ENCODE peak calls at places on chromosomes 4 and X, in six cellular contexts. One of them, this sample, is unnamed.

GRCh38 chr4:177109769-177110168 is 199.9 kb upstream of the NEIL3 start:
- DNase-seq in tibial nerve: no peak
- DNase-seq in Peyer's patch: no peak
- DNase-seq in psoas muscle: no peak
- DNase-seq in heart left ventricle: no peak
- DNase-seq in mammary epithelial cell: no peak
- DNase-seq in this sample: no peak

GRCh38 chr4:2882341-2882740 is 38.7 kb downstream of the ADD1 start:
- DNase-seq in psoas muscle: no peak
- DNase-seq in tibial nerve: no peak
- DNase-seq in Peyer's patch: no peak
- DNase-seq in mammary epithelial cell: no peak
- DNase-seq in heart left ventricle: no peak
- DNase-seq in this sample: no peak

GRCh38 chr4:170198742-170199141 is 109.0 kb upstream of the AADAT start:
- DNase-seq in psoas muscle: no peak
- DNase-seq in heart left ventricle: no peak
- DNase-seq in tibial nerve: no peak
- DNase-seq in mammary epithelial cell: no peak
- DNase-seq in Peyer's patch: no peak
- DNase-seq in this sample: no peak

GRCh38 chr4:76016383-76016782 is 6.9 kb downstream of the CXCL10 start:
- DNase-seq in heart left ventricle: no peak
- DNase-seq in mammary epithelial cell: peak
- DNase-seq in psoas muscle: no peak
- DNase-seq in tibial nerve: no peak
- DNase-seq in Peyer's patch: peak
- DNase-seq in this sample: no peak

GRCh38 chrX:16187024-16187698 is 19.9 kb downstream of the MAGEB17 start:
- DNase-seq in mammary epithelial cell: no peak
- DNase-seq in psoas muscle: no peak
- DNase-seq in Peyer's patch: no peak
- DNase-seq in heart left ventricle: no peak
- DNase-seq in tibial nerve: no peak
- DNase-seq in this sample: no peak

GRCh38 chr4:15868065-15868464 is 70.5 kb downstream of the FGFBP1 start:
- DNase-seq in Peyer's patch: no peak
- DNase-seq in tibial nerve: no peak
- DNase-seq in mammary epithelial cell: no peak
- DNase-seq in heart left ventricle: no peak
- DNase-seq in psoas muscle: no peak
- DNase-seq in this sample: no peak

GRCh38 chr4:27251788-27252187 is 391.1 kb downstream of the STIM2 start:
- DNase-seq in mammary epithelial cell: no peak
- DNase-seq in Peyer's patch: no peak
- DNase-seq in psoas muscle: no peak
- DNase-seq in heart left ventricle: no peak
- DNase-seq in tibial nerve: no peak
- DNase-seq in this sample: no peak

GRCh38 chr4:1210241-1210841 is 38.0 kb upstream of the SPON2 start:
- DNase-seq in Peyer's patch: no peak
- DNase-seq in mammary epithelial cell: no peak
- DNase-seq in psoas muscle: peak
- DNase-seq in heart left ventricle: no peak
- DNase-seq in tibial nerve: no peak
- DNase-seq in this sample: no peak

GRCh38 chrX:15737188-15737956 is 698 bp upstream of the CA5B start:
- DNase-seq in psoas muscle: no peak
- DNase-seq in heart left ventricle: no peak
- DNase-seq in Peyer's patch: no peak
- DNase-seq in tibial nerve: no peak
- DNase-seq in mammary epithelial cell: peak
- DNase-seq in this sample: no peak

GRCh38 chrX:14506866-14507265 is 22.5 kb upstream of the GLRA2 start:
- DNase-seq in tibial nerve: no peak
- DNase-seq in mammary epithelial cell: peak
- DNase-seq in heart left ventricle: no peak
- DNase-seq in Peyer's patch: no peak
- DNase-seq in psoas muscle: no peak
- DNase-seq in this sample: no peak

GRCh38 chrX:131366387-131366786 is 77.3 kb upstream of the IGSF1 start:
- DNase-seq in Peyer's patch: no peak
- DNase-seq in mammary epithelial cell: no peak
- DNase-seq in heart left ventricle: no peak
- DNase-seq in psoas muscle: no peak
- DNase-seq in tibial nerve: no peak
- DNase-seq in this sample: no peak

GRCh38 chrX:78024349-78025108 is 55.1 kb upstream of the PGAM4 start:
- DNase-seq in heart left ventricle: no peak
- DNase-seq in mammary epithelial cell: peak
- DNase-seq in psoas muscle: no peak
- DNase-seq in Peyer's patch: peak
- DNase-seq in tibial nerve: peak
- DNase-seq in this sample: no peak

GRCh38 chrX:68432648-68433047 is 647 bp downstream of the OPHN1 start:
- DNase-seq in tibial nerve: no peak
- DNase-seq in heart left ventricle: no peak
- DNase-seq in mammary epithelial cell: no peak
- DNase-seq in psoas muscle: no peak
- DNase-seq in Peyer's patch: no peak
- DNase-seq in this sample: no peak
- H3K4me3 ChIP-seq in tibial nerve: peak
- H3K4me3 ChIP-seq in heart left ventricle: peak
- H3K4me3 ChIP-seq in mammary epithelial cell: peak
- H3K4me3 ChIP-seq in psoas muscle: peak
- H3K4me3 ChIP-seq in Peyer's patch: peak
- H3K4me3 ChIP-seq in this sample: peak

GRCh38 chr4:82358773-82359324 is 14.9 kb downstream of the HNRNPD start:
- DNase-seq in tibial nerve: no peak
- DNase-seq in heart left ventricle: no peak
- DNase-seq in psoas muscle: no peak
- DNase-seq in mammary epithelial cell: no peak
- DNase-seq in Peyer's patch: no peak
- DNase-seq in this sample: no peak

GRCh38 chr4:82352825-82353370 is 20.9 kb downstream of the HNRNPD start:
- DNase-seq in Peyer's patch: no peak
- DNase-seq in tibial nerve: no peak
- DNase-seq in psoas muscle: no peak
- DNase-seq in heart left ventricle: no peak
- DNase-seq in mammary epithelial cell: no peak
- DNase-seq in this sample: no peak

GRCh38 chr4:82360298-82361177 is 13.3 kb downstream of the HNRNPD start:
- DNase-seq in mammary epithelial cell: peak
- DNase-seq in psoas muscle: no peak
- DNase-seq in Peyer's patch: no peak
- DNase-seq in heart left ventricle: no peak
- DNase-seq in tibial nerve: peak
- DNase-seq in this sample: no peak

GRCh38 chr4:82354788-82355187 is 19.0 kb downstream of the HNRNPD start:
- DNase-seq in heart left ventricle: no peak
- DNase-seq in mammary epithelial cell: no peak
- DNase-seq in psoas muscle: no peak
- DNase-seq in Peyer's patch: no peak
- DNase-seq in tibial nerve: no peak
- DNase-seq in this sample: no peak

GRCh38 chr4:82357640-82358039 is 16.2 kb downstream of the HNRNPD start:
- DNase-seq in heart left ventricle: no peak
- DNase-seq in Peyer's patch: no peak
- DNase-seq in mammary epithelial cell: no peak
- DNase-seq in tibial nerve: no peak
- DNase-seq in psoas muscle: no peak
- DNase-seq in this sample: no peak
- H3K27ac ChIP-seq in heart left ventricle: no peak
- H3K27ac ChIP-seq in Peyer's patch: no peak
- H3K27ac ChIP-seq in mammary epithelial cell: no peak
- H3K27ac ChIP-seq in tibial nerve: no peak
- H3K27ac ChIP-seq in psoas muscle: no peak
- H3K27ac ChIP-seq in this sample: no peak

DNA sequence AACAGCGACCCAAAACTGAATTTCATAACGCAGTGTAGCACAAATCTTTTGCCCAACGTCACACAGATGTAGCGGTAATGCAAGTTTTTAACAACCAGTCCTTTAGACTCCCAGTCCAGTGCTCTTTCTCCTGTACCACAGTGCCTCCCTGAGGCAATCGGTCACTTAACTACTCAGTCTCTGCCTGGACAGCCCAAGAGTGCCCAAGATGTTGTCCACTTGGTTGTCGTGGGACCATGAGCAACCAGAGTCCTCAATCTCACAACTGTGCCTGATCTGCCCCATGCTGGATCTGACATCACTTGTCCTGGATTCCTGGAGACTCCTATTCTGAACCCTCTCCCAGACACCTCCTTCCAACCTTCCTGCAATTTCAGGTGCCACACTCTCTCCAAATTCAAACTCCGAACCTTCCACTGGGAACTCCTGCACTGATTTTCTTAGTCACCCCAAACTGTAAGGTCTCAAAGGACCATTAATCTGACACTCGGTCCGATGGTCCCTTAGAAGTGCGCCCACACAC is 702 bp downstream of the MMGT1 start:
- DNase-seq in heart left ventricle: no peak
- DNase-seq in psoas muscle: no peak
- DNase-seq in mammary epithelial cell: peak
- DNase-seq in tibial nerve: peak
- DNase-seq in Peyer's patch: peak
- DNase-seq in this sample: no peak
- TF ChIP-seq CTCF in heart left ventricle: no peak
- TF ChIP-seq CTCF in psoas muscle: no peak
- TF ChIP-seq CTCF in mammary epithelial cell: no peak
- TF ChIP-seq CTCF in tibial nerve: no peak
- TF ChIP-seq CTCF in Peyer's patch: no peak
- TF ChIP-seq CTCF in this sample: no peak

DNA sequence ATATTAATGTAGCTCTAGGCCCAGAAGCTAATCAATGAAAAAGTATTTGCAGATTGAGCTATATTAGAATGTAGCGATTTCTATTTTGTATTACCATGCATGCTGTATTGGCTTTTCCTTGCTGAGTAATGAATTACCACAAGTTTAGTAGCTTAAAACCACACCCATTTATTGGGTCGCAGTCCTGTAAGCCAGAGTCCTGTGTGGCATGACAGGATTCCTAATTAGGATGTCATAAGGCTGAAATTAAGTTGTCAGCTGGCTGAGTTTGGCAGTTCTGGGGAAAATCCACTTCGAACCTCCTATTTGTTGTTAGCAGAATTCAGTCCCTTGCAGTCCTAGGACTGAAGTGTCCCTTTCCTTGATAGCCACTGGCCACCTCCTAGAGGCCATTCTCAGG is 50.3 kb upstream of the HHIP start:
- DNase-seq in tibial nerve: no peak
- DNase-seq in psoas muscle: no peak
- DNase-seq in mammary epithelial cell: no peak
- DNase-seq in Peyer's patch: no peak
- DNase-seq in heart left ventricle: no peak
- DNase-seq in this sample: no peak
- H3K4me3 ChIP-seq in tibial nerve: no peak
- H3K4me3 ChIP-seq in psoas muscle: no peak
- H3K4me3 ChIP-seq in mammary epithelial cell: no peak
- H3K4me3 ChIP-seq in Peyer's patch: no peak
- H3K4me3 ChIP-seq in heart left ventricle: no peak
- H3K4me3 ChIP-seq in this sample: no peak

GRCh38 chr4:101914761-101915160 is 124.2 kb downstream of the BANK1 start:
- DNase-seq in heart left ventricle: no peak
- DNase-seq in mammary epithelial cell: no peak
- DNase-seq in Peyer's patch: no peak
- DNase-seq in psoas muscle: no peak
- DNase-seq in tibial nerve: no peak
- DNase-seq in this sample: no peak

GRCh38 chr4:101911616-101912015 is 121.1 kb downstream of the BANK1 start:
- DNase-seq in Peyer's patch: no peak
- DNase-seq in psoas muscle: no peak
- DNase-seq in heart left ventricle: no peak
- DNase-seq in tibial nerve: no peak
- DNase-seq in mammary epithelial cell: no peak
- DNase-seq in this sample: no peak

GRCh38 chr4:101910786-101911373 is 120.3 kb downstream of the BANK1 start:
- DNase-seq in psoas muscle: no peak
- DNase-seq in mammary epithelial cell: no peak
- DNase-seq in Peyer's patch: no peak
- DNase-seq in heart left ventricle: no peak
- DNase-seq in tibial nerve: no peak
- DNase-seq in this sample: no peak
- H3K27ac ChIP-seq in psoas muscle: no peak
- H3K27ac ChIP-seq in mammary epithelial cell: no peak
- H3K27ac ChIP-seq in Peyer's patch: no peak
- H3K27ac ChIP-seq in heart left ventricle: no peak
- H3K27ac ChIP-seq in tibial nerve: no peak
- H3K27ac ChIP-seq in this sample: no peak

DNA sequence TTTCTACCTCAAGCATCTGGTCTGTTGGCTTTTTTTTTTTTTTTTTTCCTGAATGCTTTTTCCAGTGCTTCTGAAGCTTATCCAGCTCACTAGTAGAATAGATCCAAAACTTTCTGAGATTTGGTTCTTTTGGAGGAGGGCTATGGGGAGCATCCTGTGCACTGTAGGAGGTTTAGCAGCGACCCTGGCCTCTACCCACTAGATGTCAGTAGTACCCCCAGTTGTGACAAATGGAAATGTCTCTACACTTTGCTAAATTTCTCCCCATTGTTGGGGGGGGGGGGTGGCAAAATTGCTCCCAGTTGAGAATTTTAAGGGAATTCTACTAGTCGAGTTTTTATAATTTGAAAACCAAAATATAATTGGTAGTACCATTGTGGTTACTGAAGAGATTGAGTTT is 23.0 kb upstream of the PPA2 start:
- DNase-seq in Peyer's patch: no peak
- DNase-seq in mammary epithelial cell: no peak
- DNase-seq in psoas muscle: no peak
- DNase-seq in heart left ventricle: no peak
- DNase-seq in tibial nerve: no peak
- DNase-seq in this sample: no peak
- TF ChIP-seq CTCF in Peyer's patch: no peak
- TF ChIP-seq CTCF in mammary epithelial cell: no peak
- TF ChIP-seq CTCF in psoas muscle: no peak
- TF ChIP-seq CTCF in heart left ventricle: no peak
- TF ChIP-seq CTCF in tibial nerve: no peak
- TF ChIP-seq CTCF in this sample: no peak

GRCh38 chr4:54959656-54960055 is 165.7 kb downstream of the KDR start:
- DNase-seq in Peyer's patch: no peak
- DNase-seq in tibial nerve: no peak
- DNase-seq in mammary epithelial cell: no peak
- DNase-seq in psoas muscle: no peak
- DNase-seq in heart left ventricle: no peak
- DNase-seq in this sample: no peak
- H3K4me3 ChIP-seq in Peyer's patch: no peak
- H3K4me3 ChIP-seq in tibial nerve: no peak
- H3K4me3 ChIP-seq in mammary epithelial cell: no peak
- H3K4me3 ChIP-seq in psoas muscle: no peak
- H3K4me3 ChIP-seq in heart left ventricle: no peak
- H3K4me3 ChIP-seq in this sample: no peak

This sample was measured in coronary artery.